ENCODE peak calls at places on chromosome 22, in four cellular contexts. V is OCI-LY7, X is PC-3, Y is GM23338. U is an unnamed sample.
A peak's percentile ranks its signal among the peaks of the same experiment; 100 is the strongest.

GRCh38 chr22:38271927-38272372 is 860 bp downstream of the TMEM184B start:
- DNase-seq in V (no peak), X (peak; percentile 29), Y (peak; percentile 75), U (peak; percentile 62)

GRCh38 chr22:43114958-43115357 is 4.4 kb downstream of the BIK start:
- DNase-seq in V (peak; percentile 45), X (peak; percentile 85), Y (no peak), U (no peak)

GRCh38 chr22:39469681-39470461 is 13.1 kb downstream of the MGAT3 start:
- DNase-seq in V (no peak), X (no peak), Y (no peak), U (no peak)

GRCh38 chr22:47773635-47774034 is 1011.2 kb downstream of the TBC1D22A start:
- DNase-seq in V (no peak), X (no peak), Y (no peak), U (no peak)

GRCh38 chr22:23315341-23315917 is 135.1 kb downstream of the BCR start:
- DNase-seq in V (peak; percentile 56), X (peak; percentile 35), Y (peak; percentile 67), U (peak; percentile 18)

GRCh38 chr22:30947163-30947820 is 21.3 kb downstream of the MORC2 start:
- DNase-seq in V (no peak), X (no peak), Y (no peak), U (peak; percentile 73)

GRCh38 chr22:31218565-31219262 is 6.6 kb downstream of the LIMK2 start:
- DNase-seq in V (no peak), X (no peak), Y (no peak), U (peak; percentile 32)

GRCh38 chr22:37242395-37242918 is 1.6 kb downstream of the RAC2 start:
- DNase-seq in V (peak; percentile 89), X (peak; percentile 51), Y (no peak), U (no peak)

GRCh38 chr22:38758276-38758945 is 2.6 kb upstream of the SUN2 start:
- DNase-seq in V (no peak), X (no peak), Y (no peak), U (no peak)

GRCh38 chr22:38948181-38948940 is 9.0 kb upstream of the APOBEC3A start:
- DNase-seq in V (no peak), X (no peak), Y (no peak), U (no peak)

GRCh38 chr22:43955883-43956286 is 643 bp downstream of the SAMM50 start:
- DNase-seq in V (peak; percentile 63), X (no peak), Y (peak; percentile 21), U (no peak)

GRCh38 chr22:22902247-22902962 is 14.8 kb downstream of the IGLL5 start:
- DNase-seq in V (no peak), X (no peak), Y (no peak), U (no peak)

GRCh38 chr22:23556026-23556620 is 24.0 kb downstream of the IGLL1 start:
- DNase-seq in V (no peak), X (no peak), Y (no peak), U (no peak)

GRCh38 chr22:31496735-31497146 is 405 bp downstream of the SFI1 start:
- DNase-seq in V (peak; percentile 62), X (no peak), Y (no peak), U (no peak)

GRCh38 chr22:39959640-39960447 is at the start of gene TMA7B:
- DNase-seq in V (no peak), X (peak; percentile 57), Y (peak; percentile 59), U (peak; percentile 54)

GRCh38 chr22:37752189-37753061 is 55.3 kb upstream of the GCAT start:
- DNase-seq in V (no peak), X (peak; percentile 98), Y (no peak), U (peak; percentile 91)

GRCh38 chr22:23102776-23103175 is 32.5 kb downstream of the GNAZ start:
- DNase-seq in V (no peak), X (no peak), Y (no peak), U (no peak)

GRCh38 chr22:45376703-45377102 is 36.7 kb downstream of the SMC1B start:
- DNase-seq in V (no peak), X (no peak), Y (no peak), U (no peak)

GRCh38 chr22:29449296-29449863 is 11.0 kb downstream of the RFPL1 start:
- DNase-seq in V (no peak), X (no peak), Y (no peak), U (no peak)

DNA sequence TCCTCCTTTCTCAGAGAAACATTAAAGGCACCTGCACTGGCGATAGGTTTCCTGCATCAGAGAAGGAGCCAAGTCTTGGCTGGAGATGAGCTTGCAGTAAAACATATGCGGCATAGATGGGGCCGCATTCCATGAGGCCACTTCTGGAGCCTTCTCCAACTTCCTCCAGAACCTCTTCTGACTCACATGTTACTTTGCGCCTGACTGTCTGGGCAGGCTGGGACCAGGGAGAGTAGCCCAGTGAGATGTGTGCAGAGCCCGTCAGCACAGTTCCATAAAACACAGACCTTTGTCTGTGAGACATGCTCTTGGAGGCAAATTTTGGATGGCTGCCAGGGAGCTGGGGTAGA is 55.4 kb upstream of the BID start:
- DNase-seq in V (no peak), X (no peak), Y (no peak), U (peak; percentile 77)
- H3K27ac ChIP-seq in V (no peak overlapping the region), X (no peak overlapping the region), Y (no peak overlapping the region), U (no peak overlapping the region)

GRCh38 chr22:50251472-50252054 is 498 bp upstream of the HDAC10 start:
- DNase-seq in V (no peak), X (no peak), Y (peak; percentile 49), U (no peak)
- TF ChIP-seq CTCF in V (no peak), X (no peak), Y (no peak), U (no peak)

GRCh38 chr22:49791682-49792081 is 36.0 kb downstream of the BRD1 start:
- DNase-seq in V (no peak), X (peak; percentile 12), Y (no peak), U (no peak)
- H3K4me1 ChIP-seq in V (no peaks in the 10 kb centered on the region), X (no peaks in the 10 kb centered on the region), Y (no peaks in the 10 kb centered on the region), U (peaks cover 9% of the 10 kb centered on the region)

GRCh38 chr22:49015993-49016908 is 811.4 kb downstream of the BRD1 start:
- DNase-seq in V (no peak), X (no peak), Y (no peak), U (no peak)
- H3K27ac ChIP-seq in V (no peak overlapping the region), X (no peak overlapping the region), Y (no peak overlapping the region), U (no peak overlapping the region)

DNA sequence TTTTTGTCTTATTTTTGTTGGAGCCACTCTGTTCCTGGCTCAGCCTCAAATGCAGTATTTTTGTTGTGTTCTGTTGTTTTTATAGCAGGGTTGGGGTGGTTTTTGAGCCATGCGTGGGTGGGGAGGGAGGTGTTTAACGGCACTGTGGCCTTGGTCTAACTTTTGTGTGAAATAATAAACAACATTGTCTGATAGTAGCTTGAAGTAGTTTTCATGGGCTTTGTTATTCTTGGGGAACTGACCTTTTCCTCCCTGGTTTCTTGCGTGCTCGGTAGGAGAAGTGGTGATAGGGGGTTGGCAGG is 6.0 kb upstream of the MCM5 start:
- DNase-seq in V (no peak), X (no peak), Y (no peak), U (no peak)
- TF ChIP-seq CTCF in V (no peak), X (no peak), Y (no peak), U (no peak)

DNA sequence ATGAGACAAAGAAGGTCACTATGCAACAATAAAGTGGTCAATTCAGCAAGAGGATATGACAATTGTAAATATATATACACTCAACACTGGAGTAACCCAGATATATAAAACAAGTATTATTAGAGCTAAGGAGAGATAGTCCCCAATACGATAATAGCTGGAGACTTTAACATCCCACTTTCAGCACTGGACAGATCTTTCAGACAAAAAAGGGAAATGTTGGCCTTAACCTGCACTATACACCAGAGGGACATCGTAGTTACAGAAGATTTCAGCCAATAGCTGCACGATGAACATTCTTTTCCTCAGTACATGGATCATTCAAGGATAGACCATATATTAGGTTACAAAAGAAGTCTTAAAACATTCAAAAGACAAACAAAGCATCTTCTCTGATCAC is 29.9 kb downstream of the PIWIL3 start:
- DNase-seq in V (no peak), X (no peak), Y (no peak), U (no peak)
- H3K4me1 ChIP-seq in V (no peaks in the 10 kb centered on the region), X (no peaks in the 10 kb centered on the region), Y (no peaks in the 10 kb centered on the region), U (no peaks in the 10 kb centered on the region)

GRCh38 chr22:19806213-19807160 is 45.9 kb downstream of the TBX1 start:
- DNase-seq in V (no peak), X (peak; percentile 95), Y (no peak), U (peak; percentile 74)
- H3K27ac ChIP-seq in V (no peak overlapping the region), X (peak overlapping the region; percentile 94), Y (no peak overlapping the region), U (peak overlapping the region; percentile 53)

GRCh38 chr22:41092023-41092817 is at the start of gene EP300:
- DNase-seq in V (peak; percentile 81), X (peak; percentile 65), Y (peak; percentile 72), U (no peak)
- TF ChIP-seq CTCF in V (no peak), X (no peak), Y (no peak), U (peak; percentile 33)

DNA sequence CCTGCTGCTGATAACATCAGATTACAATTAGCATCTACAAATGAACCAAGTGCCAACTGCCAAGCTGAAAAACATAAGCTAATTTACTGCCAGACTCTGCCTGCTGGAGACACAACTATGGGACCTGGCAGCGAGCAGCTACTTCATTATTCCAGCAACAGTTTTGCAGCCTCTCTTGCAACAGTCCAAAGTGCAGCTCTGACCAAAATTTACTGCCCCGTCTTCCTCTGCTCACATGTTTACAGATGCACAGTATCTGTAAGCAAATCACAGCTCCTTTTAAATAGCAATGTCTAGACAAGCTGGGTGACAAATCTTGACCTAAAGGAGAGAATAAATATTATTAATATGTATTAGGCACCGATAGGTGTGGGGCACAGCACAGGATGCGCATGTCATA is 232.2 kb upstream of the PITPNB start:
- DNase-seq in V (no peak), X (no peak), Y (no peak), U (no peak)
- H3K4me1 ChIP-seq in V (no peaks in the 10 kb centered on the region), X (no peaks in the 10 kb centered on the region), Y (peaks cover 21% of the 10 kb centered on the region), U (peaks cover 4% of the 10 kb centered on the region)

DNA sequence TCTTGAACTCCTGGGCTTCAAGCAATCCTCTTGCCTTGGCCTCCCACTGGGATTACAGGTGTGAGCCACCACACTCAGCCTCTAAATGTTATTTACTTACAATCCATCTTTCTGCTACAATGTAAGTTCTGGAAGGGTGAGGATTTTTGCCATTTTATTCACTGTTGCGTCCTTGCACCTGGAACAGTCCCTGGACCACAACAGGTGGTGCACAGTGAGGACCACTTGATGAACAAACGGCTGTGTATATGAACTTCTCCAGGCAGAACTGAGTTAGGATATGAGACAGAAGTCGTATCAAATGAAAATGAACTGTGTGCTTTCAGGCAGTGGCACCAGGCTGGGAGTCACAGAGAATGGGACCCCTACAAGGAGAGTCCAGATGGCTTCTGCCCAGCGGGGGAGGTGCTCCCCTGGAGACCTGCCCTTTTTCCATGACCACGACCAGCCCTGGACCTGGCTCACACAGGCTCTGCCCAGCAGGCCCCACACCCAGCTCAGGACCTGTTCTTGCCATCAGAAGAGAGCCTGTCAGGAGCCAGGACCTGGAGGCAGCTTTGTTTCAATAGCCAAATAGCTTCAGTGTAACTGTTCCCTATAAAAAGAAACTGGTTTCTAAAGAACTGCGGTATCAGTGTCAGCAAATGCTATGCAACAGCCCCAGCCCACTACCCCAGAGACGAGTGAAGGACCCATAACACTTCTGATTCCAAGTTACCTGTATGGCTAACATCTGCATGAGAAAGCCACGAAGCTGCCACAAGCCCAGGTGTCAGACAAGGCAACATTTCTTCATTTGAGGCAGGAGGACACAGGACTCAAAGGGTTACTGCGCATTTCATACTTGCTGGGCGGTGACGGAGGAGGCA is 104.9 kb downstream of the MICAL3 start:
- DNase-seq in V (no peak), X (no peak), Y (peak; percentile 48), U (no peak)
- H3K27ac ChIP-seq in V (peak overlapping the region; percentile 15), X (no peak overlapping the region), Y (peak overlapping the region; percentile 55), U (no peak overlapping the region)

U was measured in foreskin keratinocyte.